ENCODE peak calls at places on chromosomes 13 and 19, in six cellular contexts. P is neuronal stem cell; U is GM20000; K is GM19239; B is stimulated activated CD8-positive, alpha-beta memory T cell treated with anti-CD3 and anti-CD28 coated beads, Interleukin-15, amount 100 ng/mL, for 24 hours; L is ovary. E is an unnamed sample.

GRCh38 chr13:94328336-94329041 is 151.0 kb downstream of the DCT start:
- DNase-seq in P (no peak), U (no peak), K (no peak), B (no peak), L (no peak), E (no peak)

GRCh38 chr19:53333071-53333465 is 481 bp upstream of the ZNF845 start:
- DNase-seq in P (no peak), U (no peak), K (no peak), B (no peak), L (peak; percentile 63), E (no peak)

GRCh38 chr19:58088521-58089052 is 9.4 kb downstream of the ZSCAN18 start:
- DNase-seq in P (no peak), U (no peak), K (no peak), B (no peak), L (no peak), E (no peak)

GRCh38 chr13:31046711-31047279 is 114.3 kb downstream of the TEX26 start:
- DNase-seq in P (no peak), U (no peak), K (no peak), B (no peak), L (peak; percentile 55), E (peak; percentile 70)

GRCh38 chr13:62158520-62158919 is 742.9 kb upstream of the PCDH20 start:
- DNase-seq in P (no peak), U (no peak), K (no peak), B (no peak), L (no peak), E (no peak)

GRCh38 chr19:9971341-9971897 is 35.1 kb upstream of the OLFM2 start:
- DNase-seq in P (no peak), U (no peak), K (no peak), B (no peak), L (no peak), E (no peak)

GRCh38 chr13:46899801-46900200 is 2.9 kb upstream of the HTR2A start:
- DNase-seq in P (no peak), U (no peak), K (no peak), B (no peak), L (no peak), E (no peak)

GRCh38 chr19:46571495-46571894 is 29.6 kb upstream of the CALM3 start:
- DNase-seq in P (no peak), U (no peak), K (no peak), B (no peak), L (no peak), E (peak; percentile 31)

GRCh38 chr13:101019126-101019525 is 344.5 kb upstream of the TMTC4 start:
- DNase-seq in P (no peak), U (no peak), K (no peak), B (no peak), L (no peak), E (no peak)

GRCh38 chr19:4501005-4501591 is 17.2 kb downstream of the PLIN4 start:
- DNase-seq in P (no peak), U (no peak), K (no peak), B (no peak), L (no peak), E (no peak)

GRCh38 chr19:493391-494170 is 2.7 kb upstream of the MADCAM1 start:
- DNase-seq in P (no peak), U (no peak), K (no peak), B (no peak), L (no peak), E (no peak)

GRCh38 chr19:14565765-14566711 is 5.8 kb downstream of the NDUFB7 start:
- DNase-seq in P (no peak), U (no peak), K (no peak), B (no peak), L (peak; percentile 45), E (no peak)

GRCh38 chr13:45411631-45412030 is 6.5 kb downstream of the SLC25A30 start:
- DNase-seq in P (no peak), U (no peak), K (no peak), B (no peak), L (no peak), E (no peak)

GRCh38 chr13:50072676-50073075 is 57.4 kb downstream of the KCNRG start:
- DNase-seq in P (no peak), U (no peak), K (no peak), B (no peak), L (no peak), E (no peak)

GRCh38 chr19:51722492-51722891 is 1.3 kb downstream of the HAS1 start:
- DNase-seq in P (no peak), U (no peak), K (no peak), B (no peak), L (no peak), E (no peak)

GRCh38 chr13:19601749-19602725 is 31.4 kb upstream of the MPHOSPH8 start:
- DNase-seq in P (peak; percentile 40), U (peak; percentile 89), K (peak; percentile 67), B (peak; percentile 14), L (peak; percentile 42), E (peak; percentile 61)

GRCh38 chr13:76974618-76974975 is 17.3 kb upstream of the CLN5 start:
- DNase-seq in P (no peak), U (no peak), K (no peak), B (no peak), L (no peak), E (no peak)

GRCh38 chr13:74930402-74931165 is 551.4 kb downstream of the TBC1D4 start:
- DNase-seq in P (no peak), U (no peak), K (no peak), B (no peak), L (no peak), E (peak; percentile 55)

GRCh38 chr13:51066091-51066831 is 44.8 kb downstream of the C13orf42 start:
- DNase-seq in P (no peak), U (no peak), K (no peak), B (no peak), L (no peak), E (peak; percentile 41)

GRCh38 chr13:113567681-113568080 is 16.9 kb upstream of the TFDP1 start:
- DNase-seq in P (no peak), U (no peak), K (no peak), B (no peak), L (no peak), E (no peak)

GRCh38 chr13:22173605-22174004 is 502.7 kb downstream of the FGF9 start:
- DNase-seq in P (no peak), U (no peak), K (no peak), B (no peak), L (no peak), E (peak; percentile 27)

GRCh38 chr19:7852851-7853759 is 21.1 kb downstream of the PRR36 start:
- DNase-seq in P (peak; percentile 72), U (peak; percentile 95), K (peak; percentile 98), B (peak; percentile 52), L (peak; percentile 82), E (peak; percentile 30)

GRCh38 chr13:114101325-114101821 is 31.1 kb downstream of the RASA3 start:
- DNase-seq in P (no peak), U (no peak), K (no peak), B (no peak), L (peak; percentile 47), E (no peak)

GRCh38 chr13:82898625-82899024 is 983.6 kb downstream of the SLITRK1 start:
- DNase-seq in P (no peak), U (no peak), K (no peak), B (no peak), L (no peak), E (peak; percentile 59)

E was measured in Caki2.